ENCODE peak calls at places on chromosomes 1 and 21, in five cellular contexts. C, A, X, G and W are unnamed samples.

GRCh38 chr21:26177741-26178452 is 7.3 kb upstream of the APP start:
- DNase-seq in C (no peak), A (no peak), X (no peak), G (no peak), W (no peak)

GRCh38 chr1:93503163-93503562 is 55.2 kb downstream of the FNBP1L start:
- DNase-seq in C (no peak), A (no peak), X (no peak), G (no peak), W (no peak)

GRCh38 chr1:154846921-154847442 is 23.1 kb downstream of the KCNN3 start:
- DNase-seq in C (no peak), A (no peak), X (no peak), G (no peak), W (no peak)

GRCh38 chr1:94246692-94247145 is 9.3 kb upstream of the ARHGAP29 start:
- DNase-seq in C (peak; percentile 4), A (no peak), X (no peak), G (no peak), W (no peak)

GRCh38 chr1:228377664-228378452 is 28.8 kb downstream of the TRIM11 start:
- DNase-seq in C (no peak), A (peak; percentile 71), X (peak; percentile 34), G (no peak), W (no peak)

GRCh38 chr1:26283226-26283853 is 3.5 kb downstream of the SH3BGRL3 start:
- DNase-seq in C (no peak), A (no peak), X (no peak), G (no peak), W (no peak)

GRCh38 chr1:206690516-206690915 is 5.8 kb downstream of the MAPKAPK2 start:
- DNase-seq in C (no peak), A (no peak), X (peak; percentile 60), G (peak; percentile 81), W (no peak)

GRCh38 chr1:19645544-19646252 is 1.6 kb downstream of the NBL1 start:
- DNase-seq in C (no peak), A (no peak), X (no peak), G (no peak), W (no peak)

GRCh38 chr1:156284762-156285161 is 637 bp downstream of the TMEM79 start:
- DNase-seq in C (no peak), A (no peak), X (no peak), G (no peak), W (no peak)
- H3K4me1 ChIP-seq in C (peaks cover 19% of the 10 kb centered on the region), A (peaks cover 27% of the 10 kb centered on the region), X (peaks cover 28% of the 10 kb centered on the region), G (peaks cover 30% of the 10 kb centered on the region), W (peaks cover 11% of the 10 kb centered on the region)

DNA sequence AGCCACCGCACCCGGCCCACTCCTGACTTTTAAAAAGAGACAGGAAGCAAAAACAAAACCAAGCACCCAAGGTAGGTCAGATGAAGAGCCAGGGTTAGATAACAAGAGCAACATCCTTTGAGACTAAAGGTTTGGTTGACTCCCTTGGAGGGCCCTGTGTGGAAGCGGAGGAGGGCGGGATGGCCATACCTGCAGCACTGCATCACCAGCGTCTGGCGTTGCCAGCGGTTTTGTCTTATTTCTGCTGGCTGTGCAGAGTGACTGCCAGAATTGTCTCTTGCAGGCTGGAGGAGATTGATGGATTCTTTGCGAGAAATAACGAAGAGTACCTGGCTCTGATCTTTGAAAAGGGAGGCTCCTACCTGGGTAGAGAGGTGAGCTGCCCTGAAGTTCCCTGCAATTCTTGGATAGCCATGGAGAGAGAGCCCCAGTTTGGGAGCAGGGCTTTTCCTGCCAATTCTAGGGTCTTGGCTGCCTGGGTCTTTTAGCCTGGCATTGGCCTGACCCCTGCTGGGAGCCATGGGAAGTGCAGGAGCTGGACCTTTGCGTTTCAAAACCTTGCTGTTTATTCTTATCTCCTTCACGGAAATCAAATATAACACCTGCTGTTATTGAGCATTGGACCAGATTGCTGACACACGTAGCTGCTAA is 24.0 kb downstream of the QSOX1 start:
- DNase-seq in C (peak; percentile 69), A (peak; percentile 67), X (peak; percentile 72), G (no peak), W (no peak)
- TF ChIP-seq CTCF in C (peak; percentile 98), A (peak; percentile 96), X (peak; percentile 95), G (peak; percentile 90), W (peak; percentile 94)

DNA sequence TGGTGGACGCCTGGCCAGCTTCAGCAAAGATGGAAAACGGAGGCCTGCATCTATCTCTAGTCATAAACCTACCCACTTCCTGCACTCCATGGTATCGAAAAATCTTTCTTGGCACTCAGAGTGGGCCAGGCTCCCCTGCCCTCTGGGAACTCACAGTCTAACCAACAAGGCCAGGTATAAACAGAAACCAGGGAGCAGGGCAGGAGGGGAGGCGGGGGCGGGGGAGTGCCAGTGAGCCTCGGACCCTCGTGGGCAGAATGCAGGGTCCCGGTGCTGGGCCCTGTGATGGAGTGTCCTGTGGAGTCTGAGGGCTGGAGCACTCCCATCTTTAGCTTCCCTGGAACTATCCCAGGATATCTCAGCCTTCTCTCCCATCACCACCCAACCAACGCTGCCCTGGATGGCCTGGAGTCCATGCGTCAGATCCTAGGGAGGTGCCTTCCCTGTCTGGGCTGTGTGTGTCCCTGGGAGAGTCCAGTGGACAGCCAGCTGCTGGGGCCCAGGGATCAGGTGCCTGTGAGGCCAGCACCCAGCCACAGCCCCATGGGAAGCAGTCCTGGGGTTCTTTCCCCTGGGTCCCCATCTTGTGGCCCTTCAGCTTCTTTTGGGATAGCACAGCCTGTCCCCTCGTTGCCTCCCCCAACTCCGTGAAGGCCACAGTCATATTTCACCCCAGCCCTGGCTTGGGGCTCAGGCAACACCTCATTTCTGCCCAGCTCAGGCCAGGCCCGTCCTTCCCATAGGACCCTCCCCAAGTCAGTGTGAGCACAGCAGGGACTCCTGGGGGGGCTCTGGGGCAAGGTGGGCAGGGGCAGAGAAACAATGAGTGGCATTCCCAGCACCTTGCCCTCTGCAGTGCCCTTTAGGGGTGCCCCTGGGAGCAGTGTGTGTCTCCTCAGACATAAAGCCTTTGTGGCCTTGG is 1.1 kb upstream of the EPS8L3 start:
- DNase-seq in C (no peak), A (peak; percentile 19), X (peak; percentile 9), G (no peak), W (no peak)
- H3K4me1 ChIP-seq in C (peaks cover 5% of the 10 kb centered on the region), A (peaks cover 12% of the 10 kb centered on the region), X (peaks cover 12% of the 10 kb centered on the region), G (no peaks in the 10 kb centered on the region), W (no peaks in the 10 kb centered on the region)

GRCh38 chr1:151176514-151177045 is 799 bp upstream of the TMOD4 start:
- DNase-seq in C (no peak), A (no peak), X (no peak), G (no peak), W (no peak)
- TF ChIP-seq CTCF in C (no peak), A (no peak), X (no peak), G (no peak), W (no peak)